ENCODE peak calls at places on chromosomes 13 and 19, in seven cellular contexts. S is pancreas, A is gastrocnemius medialis, O is spleen, J is left ventricle myocardium inferior, D is uterus, H is transverse colon. U is an unnamed sample. For H3K36me3, the result is how much of the 10 kb centered on the place peaks cover.

GRCh38 chr13:28494861-28495585 is at the start of gene FLT1:
- DNase-seq in D (peak), J (peak), H (no peak), O (peak), A (peak), S (peak), U (peak)

GRCh38 chr19:32404213-32404938 is 1.2 kb upstream of the DPY19L3 start:
- DNase-seq in D (no peak), O (peak), A (no peak), H (no peak), S (no peak), J (no peak), U (no peak)

GRCh38 chr19:5147971-5148793 is 179.3 kb downstream of the KDM4B start:
- DNase-seq in H (no peak), D (no peak), S (peak), J (peak), O (peak), A (peak), U (no peak)

GRCh38 chr19:43780706-43781525 is at the start of gene KCNN4:
- DNase-seq in H (peak), D (no peak), A (no peak), O (peak), J (no peak), S (no peak), U (no peak)

GRCh38 chr13:33649212-33649917 is 168.6 kb upstream of the RFC3 start:
- DNase-seq in D (peak), S (no peak), H (no peak), A (no peak), O (no peak), J (no peak), U (no peak)

GRCh38 chr13:44313674-44314073 is 60.0 kb upstream of the SERP2 start:
- DNase-seq in J (no peak), S (no peak), H (no peak), A (no peak), O (no peak), D (no peak), U (peak)

GRCh38 chr13:102170295-102170694 is 231.6 kb downstream of the FGF14 start:
- DNase-seq in S (no peak), A (no peak), O (no peak), H (no peak), D (no peak), J (no peak), U (no peak)

GRCh38 chr13:50124536-50125305 is 109.5 kb downstream of the KCNRG start:
- DNase-seq in J (peak), A (no peak), S (peak), H (peak), D (peak), O (peak), U (peak)

GRCh38 chr19:33445752-33446070 is 72.2 kb downstream of the CEBPG start:
- DNase-seq in J (peak), A (no peak), O (peak), H (no peak), D (no peak), S (peak), U (no peak)

GRCh38 chr19:18789883-18790565 is 1.1 kb downstream of the COMP start:
- DNase-seq in A (no peak), S (no peak), H (no peak), D (no peak), O (peak), J (no peak), U (peak)
- H3K4me3 ChIP-seq in A (peak), S (peak), H (no peak), D (no peak), O (peak), J (peak), U (no peak)

DNA sequence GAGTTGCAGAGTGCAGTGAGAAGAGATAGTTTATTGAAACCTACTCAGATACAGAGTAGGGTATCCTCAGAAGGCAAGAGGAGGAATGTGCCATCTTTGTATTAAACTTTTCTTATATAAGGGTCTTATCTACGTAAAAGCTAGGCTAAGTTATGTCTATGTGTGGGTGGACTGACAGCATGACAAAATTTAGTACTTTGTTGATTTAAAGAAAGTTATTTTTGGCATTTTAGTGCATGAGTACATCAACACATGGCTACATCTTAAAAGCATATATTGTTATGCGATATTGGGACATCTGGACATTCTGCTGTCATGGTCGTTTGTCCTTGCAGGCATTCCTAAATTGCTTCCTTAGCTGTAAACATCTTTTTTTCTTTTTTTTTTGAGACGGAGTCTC is 19.0 kb upstream of the ATP8A2 start:
- DNase-seq in A (no peak), S (no peak), O (no peak), J (no peak), H (no peak), D (no peak), U (no peak)
- TF ChIP-seq CTCF in A (no peak), S (no peak), O (no peak), J (no peak), H (no peak), D (no peak), U (no peak)

GRCh38 chr19:21147540-21147939 is 5.7 kb downstream of the ZNF431 start:
- DNase-seq in S (no peak), D (no peak), O (no peak), A (no peak), J (no peak), H (no peak), U (no peak)
- H3K36me3 ChIP-seq in S (under half), D (under half), O (half or more), A (under half), J (half or more), H (under half), U (under half)

GRCh38 chr19:1813197-1813836 is 1.2 kb upstream of the ATP8B3 start:
- DNase-seq in O (no peak), H (no peak), A (no peak), S (no peak), J (no peak), D (peak), U (no peak)
- H3K4me3 ChIP-seq in O (peak), H (peak), A (peak), S (peak), J (peak), D (peak), U (peak)

DNA sequence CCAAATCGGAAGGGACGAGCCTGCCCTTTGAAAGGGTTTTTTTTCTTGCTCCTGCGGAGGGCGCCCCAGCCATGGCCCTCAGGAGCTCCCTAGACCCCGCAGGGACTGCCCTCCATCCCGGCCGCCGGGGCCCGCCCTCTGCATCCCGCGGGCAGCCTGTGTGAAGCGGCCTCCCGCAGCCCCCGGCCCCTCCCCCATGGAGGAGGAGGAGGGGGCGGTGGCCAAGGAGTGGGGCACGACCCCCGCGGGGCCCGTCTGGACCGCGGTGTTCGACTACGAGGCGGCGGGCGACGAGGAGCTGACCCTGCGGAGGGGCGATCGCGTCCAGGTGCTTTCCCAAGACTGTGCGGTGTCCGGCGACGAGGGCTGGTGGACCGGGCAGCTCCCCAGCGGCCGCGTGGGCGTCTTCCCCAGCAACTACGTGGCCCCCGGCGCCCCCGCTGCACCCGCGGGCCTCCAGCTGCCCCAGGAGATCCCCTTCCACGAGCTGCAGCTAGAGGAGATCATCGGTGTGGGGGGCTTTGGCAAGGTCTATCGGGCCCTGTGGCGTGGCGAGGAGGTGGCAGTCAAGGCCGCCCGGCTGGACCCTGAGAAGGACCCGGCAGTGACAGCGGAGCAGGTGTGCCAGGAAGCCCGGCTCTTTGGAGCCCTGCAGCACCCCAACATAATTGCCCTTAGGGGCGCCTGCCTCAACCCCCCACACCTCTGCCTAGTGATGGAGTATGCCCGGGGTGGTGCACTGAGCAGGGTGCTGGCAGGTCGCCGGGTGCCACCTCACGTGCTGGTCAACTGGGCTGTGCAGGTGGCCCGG is 815 bp downstream of the MAP3K10 start:
- DNase-seq in J (no peak), H (peak), S (peak), A (no peak), O (peak), D (no peak), U (peak)
- TF ChIP-seq CTCF in J (no peak), H (no peak), S (no peak), A (no peak), O (no peak), D (no peak), U (no peak)

U was measured in cardiac muscle cell.